ENCODE peak calls at places on chromosomes 6 and 20, in six cellular contexts. U is HCT116, K is K562, H is SK-N-SH, F is GM12878, O is HepG2. Y is an unnamed sample.

GRCh38 chr20:56809668-56810067 is 180.6 kb downstream of the TFAP2C start:
- DNase-seq in U (no peak), K (no peak), H (no peak), F (no peak), O (no peak), Y (peak; percentile 74)

GRCh38 chr6:15960740-15961629 is 167.9 kb upstream of the MYLIP start:
- DNase-seq in U (no peak), K (no peak), H (no peak), F (no peak), O (no peak), Y (no peak)

GRCh38 chr6:81235512-81235911 is 517.0 kb downstream of the TENT5A start:
- DNase-seq in U (no peak), K (no peak), H (no peak), F (no peak), O (no peak), Y (no peak)

GRCh38 chr6:1798303-1798964 is 188.7 kb downstream of the FOXC1 start:
- DNase-seq in U (no peak), K (no peak), H (no peak), F (no peak), O (no peak), Y (no peak)

GRCh38 chr6:169619650-169620049 is 82.2 kb downstream of the WDR27 start:
- DNase-seq in U (no peak), K (no peak), H (no peak), F (no peak), O (no peak), Y (no peak)

GRCh38 chr6:48624631-48625030 is 513.6 kb upstream of the PTCHD4 start:
- DNase-seq in U (no peak), K (no peak), H (no peak), F (no peak), O (no peak), Y (no peak)

GRCh38 chr6:166584813-166585429 is 1.6 kb downstream of the RAMACL start:
- DNase-seq in U (no peak), K (no peak), H (no peak), F (no peak), O (no peak), Y (no peak)

GRCh38 chr20:12882832-12883506 is 125.8 kb upstream of the SPTLC3 start:
- DNase-seq in U (no peak), K (no peak), H (no peak), F (no peak), O (no peak), Y (no peak)

GRCh38 chr6:16471222-16471784 is 232.9 kb downstream of the GMPR start:
- DNase-seq in U (no peak), K (no peak), H (no peak), F (peak; percentile 76), O (no peak), Y (no peak)

GRCh38 chr6:120355822-120356221 is 978.5 kb downstream of the TBC1D32 start:
- DNase-seq in U (no peak), K (no peak), H (peak; percentile 1), F (no peak), O (no peak), Y (no peak)

GRCh38 chr6:108477034-108477433 is 83.7 kb upstream of the FOXO3 start:
- DNase-seq in U (no peak), K (no peak), H (no peak), F (no peak), O (no peak), Y (no peak)

GRCh38 chr6:747921-748320 is 55.0 kb upstream of the EXOC2 start:
- DNase-seq in U (no peak), K (no peak), H (no peak), F (no peak), O (no peak), Y (no peak)

GRCh38 chr20:8661229-8662023 is 407.5 kb upstream of the PLCB4 start:
- DNase-seq in U (no peak), K (no peak), H (no peak), F (no peak), O (no peak), Y (no peak)

GRCh38 chr6:161396539-161396938 is 122.7 kb upstream of the AGPAT4 start:
- DNase-seq in U (no peak), K (no peak), H (no peak), F (no peak), O (no peak), Y (no peak)

GRCh38 chr20:20782221-20782620 is 69.8 kb upstream of the RALGAPA2 start:
- DNase-seq in U (no peak), K (no peak), H (no peak), F (no peak), O (no peak), Y (no peak)

DNA sequence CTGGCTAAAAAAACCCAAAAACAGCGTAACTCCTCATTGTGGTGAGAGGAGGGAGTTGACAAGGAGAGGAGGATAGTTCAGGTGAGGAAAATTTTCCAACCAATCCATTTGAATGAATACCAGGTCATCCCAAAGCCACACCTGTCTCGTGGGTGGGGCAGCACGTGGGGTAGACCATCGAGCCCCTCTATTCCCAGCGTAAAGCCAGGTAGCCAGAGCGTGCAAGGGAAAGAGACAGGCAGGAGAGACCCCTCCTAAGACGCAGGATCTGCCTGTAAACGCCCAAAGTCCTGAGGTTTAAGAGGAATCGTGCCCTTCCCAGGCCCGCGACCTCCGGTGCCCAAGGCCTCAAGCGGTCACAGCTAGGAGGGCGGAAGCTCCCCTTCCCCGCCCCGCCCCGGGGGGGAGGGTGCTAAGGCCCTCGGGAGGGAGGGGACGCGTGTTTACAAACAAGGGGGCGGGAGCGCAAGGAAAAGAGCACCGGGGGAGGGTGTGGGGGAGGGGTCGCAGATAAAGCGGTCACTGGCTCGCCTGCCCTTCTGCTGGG is 705 bp downstream of the RXRB start:
- DNase-seq in U (peak; percentile 74), K (peak; percentile 97), H (peak; percentile 89), F (no peak), O (peak; percentile 88), Y (peak; percentile 66)
- TF ChIP-seq JUND in U (no peak), K (no peak), H (no peak), F (no peak), O (no peak), Y (no peak)

GRCh38 chr6:154377726-154378125 is 21.1 kb upstream of the IPCEF1 start:
- DNase-seq in U (no peak), K (no peak), H (no peak), F (no peak), O (no peak), Y (no peak)

GRCh38 chr6:154370545-154370944 is 13.9 kb upstream of the IPCEF1 start:
- DNase-seq in U (peak; percentile 18), K (no peak), H (peak; percentile 52), F (no peak), O (peak; percentile 25), Y (peak; percentile 20)

GRCh38 chr6:154371337-154371736 is 14.7 kb upstream of the IPCEF1 start:
- DNase-seq in U (no peak), K (no peak), H (no peak), F (no peak), O (no peak), Y (no peak)

GRCh38 chr6:154379585-154379984 is 23.0 kb upstream of the IPCEF1 start:
- DNase-seq in U (no peak), K (no peak), H (no peak), F (no peak), O (no peak), Y (no peak)

GRCh38 chr6:154373971-154374370 is 17.4 kb upstream of the IPCEF1 start:
- DNase-seq in U (no peak), K (no peak), H (no peak), F (no peak), O (no peak), Y (no peak)
- TF ChIP-seq JUND in U (no peak), K (no peak), H (no peak), F (no peak), O (no peak), Y (no peak)

DNA sequence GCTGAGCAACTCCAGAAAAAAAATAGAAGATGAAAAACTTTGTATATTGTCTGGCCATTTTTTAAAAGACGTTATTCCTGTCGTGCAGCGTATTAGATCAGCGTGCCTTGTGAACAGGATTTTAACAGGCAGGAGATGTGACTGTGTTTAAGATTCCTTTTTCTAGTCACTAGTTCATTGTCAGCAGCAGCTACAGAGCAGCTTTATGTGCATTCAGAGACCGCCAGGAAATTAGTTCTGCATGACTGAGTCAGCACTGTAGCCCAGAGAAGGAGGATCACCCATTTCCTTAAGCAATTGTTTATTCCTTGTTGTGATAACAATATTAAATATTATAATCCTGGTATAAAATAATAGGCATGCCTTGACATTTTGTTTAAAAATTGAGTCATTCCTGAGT is 75.4 kb upstream of the ADGRB3 start:
- DNase-seq in U (no peak), K (no peak), H (no peak), F (no peak), O (no peak), Y (peak; percentile 11)
- TF ChIP-seq JUND in U (no peak), K (no peak), H (no peak), F (no peak), O (no peak), Y (no peak)

GRCh38 chr20:51482836-51483235 is 59.7 kb downstream of the NFATC2 start:
- DNase-seq in U (no peak), K (no peak), H (no peak), F (no peak), O (no peak), Y (no peak)
- TF ChIP-seq JUND in U (no peak), K (no peak), H (no peak), F (no peak), O (no peak), Y (no peak)

GRCh38 chr6:44049163-44049988 is 77.9 kb downstream of the MRPL14 start:
- DNase-seq in U (no peak), K (no peak), H (no peak), F (no peak), O (no peak), Y (no peak)

GRCh38 chr6:44051516-44051915 is 75.7 kb downstream of the MRPL14 start:
- DNase-seq in U (no peak), K (no peak), H (no peak), F (no peak), O (no peak), Y (no peak)

GRCh38 chr6:44050872-44051421 is 76.3 kb downstream of the MRPL14 start:
- DNase-seq in U (no peak), K (no peak), H (peak; percentile 87), F (no peak), O (no peak), Y (no peak)

GRCh38 chr6:44048277-44048676 is 79.0 kb downstream of the MRPL14 start:
- DNase-seq in U (no peak), K (no peak), H (no peak), F (no peak), O (no peak), Y (no peak)

GRCh38 chr6:44049989-44050871 is 77.0 kb downstream of the MRPL14 start:
- DNase-seq in U (no peak), K (no peak), H (no peak), F (no peak), O (no peak), Y (no peak)
- TF ChIP-seq JUND in U (no peak), K (no peak), H (no peak), F (no peak), O (no peak), Y (no peak)

DNA sequence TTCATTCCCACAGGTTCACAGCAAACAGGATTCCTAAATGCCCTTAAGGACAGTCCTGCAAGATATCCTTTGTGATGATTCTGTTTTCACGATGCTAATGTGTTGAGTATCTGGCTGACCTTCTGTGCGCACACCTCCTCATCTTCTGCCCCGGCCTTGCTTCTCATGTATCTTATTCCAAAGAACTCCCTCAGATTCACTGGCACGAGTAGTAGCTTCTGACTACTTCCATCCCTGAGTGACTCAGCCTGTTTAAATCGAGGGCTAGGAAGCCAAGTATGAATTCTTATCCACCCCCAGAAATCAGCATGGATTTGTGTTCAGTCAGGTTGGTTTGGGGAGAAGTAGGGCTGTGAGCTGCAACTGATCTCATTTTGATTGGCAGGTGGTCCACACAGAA is 190.2 kb upstream of the SNX9 start:
- DNase-seq in U (no peak), K (no peak), H (no peak), F (no peak), O (no peak), Y (no peak)
- TF ChIP-seq JUND in U (no peak), K (no peak), H (peak; percentile 12), F (no peak), O (no peak), Y (no peak)

GRCh38 chr20:41395669-41396664 is 29.3 kb upstream of the EMILIN3 start:
- DNase-seq in U (no peak), K (no peak), H (no peak), F (no peak), O (peak; percentile 76), Y (no peak)
- TF ChIP-seq JUND in U (no peak), K (no peak), H (no peak), F (no peak), O (no peak), Y (no peak)